ENCODE peak calls at places on chromosomes 2 and 18, in ten cellular contexts. P is endothelial cell, Q is tibial artery, X is uterus, J is AG09309, O is cardiac muscle cell, A is esophagus squamous epithelium, I is GM13976, Z is GM12865, K is BE2C. W is an unnamed sample.

GRCh38 chr2:224982910-224983688 is 59.2 kb downstream of the DOCK10 start:
- DNase-seq in P (no peak), Q (no peak), X (no peak), J (no peak), O (no peak), A (no peak), I (no peak), Z (peak), K (no peak), W (peak)

GRCh38 chr2:169768262-169768995 is 30.2 kb upstream of the SSB start:
- DNase-seq in P (no peak), Q (no peak), X (peak), J (no peak), O (no peak), A (no peak), I (peak), Z (peak), K (no peak), W (no peak)

GRCh38 chr18:6660334-6660733 is 69.2 kb upstream of the ARHGAP28 start:
- DNase-seq in P (no peak), Q (no peak), X (no peak), J (no peak), O (peak), A (no peak), I (no peak), Z (no peak), K (no peak), W (no peak)

GRCh38 chr2:193240752-193241151 is 1046.0 kb upstream of the TMEFF2 start:
- DNase-seq in P (no peak), Q (no peak), X (no peak), J (no peak), O (peak), A (no peak), I (no peak), Z (peak), K (no peak), W (no peak)

GRCh38 chr2:104658149-104658839 is 195.6 kb upstream of the POU3F3 start:
- DNase-seq in P (peak), Q (no peak), X (no peak), J (no peak), O (peak), A (no peak), I (no peak), Z (peak), K (peak), W (no peak)

GRCh38 chr2:150188177-150188576 is 299.3 kb downstream of the RND3 start:
- DNase-seq in P (no peak), Q (no peak), X (no peak), J (peak), O (no peak), A (no peak), I (no peak), Z (no peak), K (no peak), W (no peak)

GRCh38 chr18:63016270-63016669 is 300.9 kb downstream of the PHLPP1 start:
- DNase-seq in P (peak), Q (no peak), X (peak), J (peak), O (peak), A (no peak), I (peak), Z (peak), K (peak), W (no peak)

GRCh38 chr2:169867579-169867978 is 40.3 kb downstream of the UBR3 start:
- DNase-seq in P (no peak), Q (no peak), X (no peak), J (no peak), O (no peak), A (no peak), I (no peak), Z (no peak), K (no peak), W (no peak)

GRCh38 chr2:211103989-211104388 is 547.6 kb downstream of the CPS1 start:
- DNase-seq in P (no peak), Q (no peak), X (no peak), J (no peak), O (no peak), A (no peak), I (no peak), Z (no peak), K (peak), W (peak)

GRCh38 chr2:67526283-67526682 is 129.2 kb downstream of the ETAA1 start:
- DNase-seq in P (no peak), Q (no peak), X (no peak), J (peak), O (no peak), A (no peak), I (no peak), Z (no peak), K (no peak), W (no peak)

GRCh38 chr2:46885376-46885775 is 30.2 kb downstream of the MCFD2 start:
- DNase-seq in P (no peak), Q (no peak), X (no peak), J (no peak), O (no peak), A (no peak), I (no peak), Z (no peak), K (no peak), W (no peak)

GRCh38 chr2:9010866-9011265 is 7.4 kb upstream of the MBOAT2 start:
- DNase-seq in P (no peak), Q (no peak), X (no peak), J (peak), O (no peak), A (no peak), I (no peak), Z (no peak), K (no peak), W (no peak)

GRCh38 chr2:209322905-209323517 is 100.8 kb upstream of the MAP2 start:
- DNase-seq in P (no peak), Q (no peak), X (no peak), J (no peak), O (no peak), A (no peak), I (no peak), Z (no peak), K (no peak), W (no peak)

GRCh38 chr2:88765154-88765948 is 73.9 kb downstream of the RPIA start:
- DNase-seq in P (peak), Q (no peak), X (no peak), J (no peak), O (peak), A (no peak), I (peak), Z (peak), K (peak), W (peak)

GRCh38 chr2:100799701-100800100 is 20.2 kb upstream of the NPAS2 start:
- DNase-seq in P (no peak), Q (no peak), X (no peak), J (no peak), O (no peak), A (no peak), I (no peak), Z (no peak), K (no peak), W (no peak)

GRCh38 chr2:108034843-108035242 is 48.5 kb downstream of the SLC5A7 start:
- DNase-seq in P (no peak), Q (no peak), X (no peak), J (no peak), O (no peak), A (no peak), I (no peak), Z (no peak), K (no peak), W (no peak)
- TF ChIP-seq CTCF in P (no peak), Q (no peak), X (no peak), J (no peak), O (no peak), A (no peak), I (no peak), Z (peak), K (no peak), W (no peak)

DNA sequence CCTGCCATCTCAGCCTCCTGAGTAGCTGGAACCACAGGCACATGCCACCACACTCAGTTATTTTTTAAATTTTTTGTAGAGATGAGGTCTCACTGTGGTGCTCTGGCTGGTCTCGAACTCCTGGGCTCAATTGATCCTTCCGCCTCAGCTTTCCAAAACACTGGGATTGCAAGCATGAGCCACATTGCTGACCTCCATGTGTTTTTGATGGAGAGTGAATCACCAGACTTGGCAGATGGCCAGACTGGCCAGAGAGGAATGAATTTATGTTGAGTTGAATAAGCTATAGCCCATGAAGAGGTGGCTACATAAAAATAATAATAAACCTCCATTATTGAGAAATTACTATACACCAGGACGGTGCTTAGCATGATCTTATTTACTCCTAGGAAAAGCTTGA is 91.5 kb downstream of the MREG start:
- DNase-seq in P (no peak), Q (no peak), X (no peak), J (no peak), O (peak), A (no peak), I (no peak), Z (no peak), K (peak), W (peak)
- TF ChIP-seq CTCF in P (no peak), Q (no peak), X (no peak), J (no peak), O (no peak), A (no peak), I (no peak), Z (no peak), K (no peak), W (no peak)

DNA sequence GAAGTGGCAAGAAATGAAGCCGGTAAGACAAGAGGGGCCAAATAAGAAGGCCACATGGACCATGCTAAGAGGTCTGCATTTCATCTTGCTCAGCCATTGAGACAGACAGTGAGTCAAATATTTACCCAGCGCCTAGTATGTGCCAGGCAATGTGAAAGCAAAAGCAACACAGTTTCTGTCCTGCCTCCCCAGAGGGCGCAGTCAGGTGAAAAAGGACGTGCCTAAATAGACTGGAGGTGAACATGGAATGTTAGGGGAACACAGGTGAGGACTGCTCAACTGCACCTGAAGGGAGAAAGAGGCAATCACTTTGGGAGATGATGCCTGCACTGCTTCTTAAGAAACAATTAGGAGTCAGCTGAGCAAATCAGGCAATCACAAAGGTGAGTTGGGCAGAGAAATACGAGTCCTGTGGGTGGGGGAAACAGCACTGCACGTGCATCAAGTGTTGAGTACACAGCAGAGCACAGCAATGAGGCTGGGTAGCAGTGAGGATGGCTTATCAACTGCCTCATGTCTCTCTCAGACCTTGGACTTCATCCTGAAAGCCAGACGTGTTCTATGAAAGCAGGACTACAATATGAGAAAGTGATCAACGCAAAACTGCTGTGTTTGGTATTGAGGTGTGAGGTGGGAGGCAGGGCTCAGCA is 218.3 kb upstream of the SMAD7 start:
- DNase-seq in P (no peak), Q (no peak), X (no peak), J (no peak), O (no peak), A (no peak), I (no peak), Z (peak), K (no peak), W (peak)
- TF ChIP-seq CTCF in P (no peak), Q (no peak), X (no peak), J (no peak), O (no peak), A (no peak), I (peak), Z (peak), K (no peak), W (no peak)

GRCh38 chr2:74883011-74883410 is 49.1 kb downstream of the HK2 start:
- DNase-seq in P (no peak), Q (no peak), X (no peak), J (no peak), O (no peak), A (no peak), I (no peak), Z (no peak), K (no peak), W (no peak)

GRCh38 chr2:74886811-74887210 is 52.9 kb downstream of the HK2 start:
- DNase-seq in P (no peak), Q (no peak), X (no peak), J (no peak), O (no peak), A (no peak), I (no peak), Z (peak), K (no peak), W (no peak)

GRCh38 chr2:74884118-74884517 is 50.2 kb downstream of the HK2 start:
- DNase-seq in P (no peak), Q (no peak), X (no peak), J (no peak), O (no peak), A (no peak), I (no peak), Z (no peak), K (no peak), W (no peak)

GRCh38 chr2:74886251-74886650 is 52.3 kb downstream of the HK2 start:
- DNase-seq in P (no peak), Q (no peak), X (no peak), J (no peak), O (no peak), A (no peak), I (no peak), Z (no peak), K (no peak), W (no peak)

GRCh38 chr2:74884866-74885265 is 50.9 kb downstream of the HK2 start:
- DNase-seq in P (no peak), Q (no peak), X (no peak), J (no peak), O (no peak), A (no peak), I (no peak), Z (no peak), K (no peak), W (no peak)
- TF ChIP-seq CTCF in P (no peak), Q (no peak), X (no peak), J (no peak), O (no peak), A (no peak), I (no peak), Z (no peak), K (no peak), W (no peak)

GRCh38 chr18:11729556-11729955 is 40.5 kb downstream of the GNAL start:
- DNase-seq in P (no peak), Q (no peak), X (no peak), J (no peak), O (no peak), A (no peak), I (no peak), Z (no peak), K (no peak), W (no peak)

GRCh38 chr18:11733031-11733430 is 44.0 kb downstream of the GNAL start:
- DNase-seq in P (peak), Q (peak), X (peak), J (peak), O (peak), A (no peak), I (peak), Z (peak), K (peak), W (peak)

GRCh38 chr18:11726556-11726955 is 37.5 kb downstream of the GNAL start:
- DNase-seq in P (no peak), Q (no peak), X (no peak), J (no peak), O (no peak), A (no peak), I (no peak), Z (no peak), K (no peak), W (no peak)

GRCh38 chr18:11728247-11728646 is 39.2 kb downstream of the GNAL start:
- DNase-seq in P (peak), Q (no peak), X (no peak), J (no peak), O (peak), A (no peak), I (peak), Z (peak), K (no peak), W (no peak)
- TF ChIP-seq CTCF in P (no peak), Q (no peak), X (no peak), J (peak), O (peak), A (no peak), I (no peak), Z (no peak), K (no peak), W (no peak)

GRCh38 chr2:64311948-64312621 is 141.9 kb upstream of the LGALSL start:
- DNase-seq in P (peak), Q (peak), X (peak), J (peak), O (peak), A (no peak), I (no peak), Z (peak), K (peak), W (peak)
- TF ChIP-seq CTCF in P (no peak), Q (peak), X (peak), J (peak), O (peak), A (peak), I (no peak), Z (peak), K (peak), W (peak)

GRCh38 chr2:96116879-96117533 is 635 bp upstream of the ADRA2B start:
- DNase-seq in P (peak), Q (no peak), X (peak), J (no peak), O (peak), A (no peak), I (peak), Z (peak), K (peak), W (peak)
- TF ChIP-seq CTCF in P (peak), Q (peak), X (peak), J (peak), O (peak), A (peak), I (peak), Z (peak), K (peak), W (no peak)

GRCh38 chr2:28952806-28953190 is 28.3 kb upstream of the TOGARAM2 start:
- DNase-seq in P (no peak), Q (no peak), X (no peak), J (no peak), O (no peak), A (no peak), I (no peak), Z (no peak), K (no peak), W (no peak)

GRCh38 chr2:28958689-28959088 is 22.4 kb upstream of the TOGARAM2 start:
- DNase-seq in P (peak), Q (no peak), X (peak), J (peak), O (peak), A (no peak), I (peak), Z (peak), K (peak), W (no peak)

GRCh38 chr2:28955492-28955891 is 25.6 kb upstream of the TOGARAM2 start:
- DNase-seq in P (no peak), Q (no peak), X (no peak), J (no peak), O (no peak), A (no peak), I (no peak), Z (no peak), K (no peak), W (no peak)

GRCh38 chr2:28956890-28957289 is 24.2 kb upstream of the TOGARAM2 start:
- DNase-seq in P (peak), Q (no peak), X (no peak), J (no peak), O (no peak), A (no peak), I (no peak), Z (no peak), K (peak), W (no peak)

GRCh38 chr2:28956415-28956826 is 24.7 kb upstream of the TOGARAM2 start:
- DNase-seq in P (peak), Q (no peak), X (no peak), J (no peak), O (peak), A (no peak), I (peak), Z (peak), K (peak), W (no peak)
- TF ChIP-seq CTCF in P (no peak), Q (no peak), X (no peak), J (peak), O (peak), A (no peak), I (no peak), Z (no peak), K (peak), W (no peak)